ENCODE peak calls at places on chromosomes 12 and 14, in eight cellular contexts. One of them, this sample, is unnamed.

GRCh38 chr12:15522574-15523187 is 200.4 kb downstream of the PTPRO start:
- DNase-seq in T follicular helper cell: no peak
- DNase-seq in activated naive CD4-positive, alpha-beta T cell: no peak
- DNase-seq in progenitor cell of endocrine pancreas: no peak
- DNase-seq in NCI-H460: peak; percentile 49
- DNase-seq in EH: peak; percentile 66
- DNase-seq in left ventricle myocardium inferior: no peak
- DNase-seq in fibroblast of lung: peak; percentile 40
- DNase-seq in this sample: no peak

GRCh38 chr12:12499909-12500604 is 62.6 kb downstream of the DUSP16 start:
- DNase-seq in fibroblast of lung: no peak
- DNase-seq in NCI-H460: no peak
- DNase-seq in activated naive CD4-positive, alpha-beta T cell: no peak
- DNase-seq in left ventricle myocardium inferior: no peak
- DNase-seq in EH: no peak
- DNase-seq in progenitor cell of endocrine pancreas: no peak
- DNase-seq in T follicular helper cell: no peak
- DNase-seq in this sample: no peak

GRCh38 chr12:111937429-111937828 is 75.5 kb downstream of the TMEM116 start:
- DNase-seq in NCI-H460: no peak
- DNase-seq in T follicular helper cell: no peak
- DNase-seq in activated naive CD4-positive, alpha-beta T cell: no peak
- DNase-seq in fibroblast of lung: peak; percentile 65
- DNase-seq in left ventricle myocardium inferior: no peak
- DNase-seq in EH: peak; percentile 77
- DNase-seq in progenitor cell of endocrine pancreas: no peak
- DNase-seq in this sample: no peak

GRCh38 chr14:59103396-59103795 is 85.1 kb upstream of the DAAM1 start:
- DNase-seq in progenitor cell of endocrine pancreas: no peak
- DNase-seq in NCI-H460: no peak
- DNase-seq in left ventricle myocardium inferior: no peak
- DNase-seq in T follicular helper cell: no peak
- DNase-seq in activated naive CD4-positive, alpha-beta T cell: no peak
- DNase-seq in EH: peak; percentile 70
- DNase-seq in fibroblast of lung: peak; percentile 83
- DNase-seq in this sample: no peak

GRCh38 chr14:28755198-28755794 is 11.3 kb upstream of the FOXG1 start:
- DNase-seq in NCI-H460: no peak
- DNase-seq in activated naive CD4-positive, alpha-beta T cell: no peak
- DNase-seq in T follicular helper cell: no peak
- DNase-seq in left ventricle myocardium inferior: no peak
- DNase-seq in EH: peak; percentile 7
- DNase-seq in fibroblast of lung: no peak
- DNase-seq in progenitor cell of endocrine pancreas: no peak
- DNase-seq in this sample: no peak

GRCh38 chr14:48035836-48036235 is 360.4 kb upstream of the MDGA2 start:
- DNase-seq in T follicular helper cell: no peak
- DNase-seq in left ventricle myocardium inferior: no peak
- DNase-seq in fibroblast of lung: no peak
- DNase-seq in EH: no peak
- DNase-seq in activated naive CD4-positive, alpha-beta T cell: no peak
- DNase-seq in NCI-H460: no peak
- DNase-seq in progenitor cell of endocrine pancreas: no peak
- DNase-seq in this sample: peak; percentile 53

GRCh38 chr14:77605392-77605978 is 11.0 kb downstream of the SPTLC2 start:
- DNase-seq in progenitor cell of endocrine pancreas: no peak
- DNase-seq in T follicular helper cell: no peak
- DNase-seq in left ventricle myocardium inferior: no peak
- DNase-seq in EH: no peak
- DNase-seq in fibroblast of lung: no peak
- DNase-seq in activated naive CD4-positive, alpha-beta T cell: no peak
- DNase-seq in NCI-H460: no peak
- DNase-seq in this sample: no peak

GRCh38 chr12:76398106-76398505 is 49.9 kb upstream of the BBS10 start:
- DNase-seq in progenitor cell of endocrine pancreas: no peak
- DNase-seq in left ventricle myocardium inferior: no peak
- DNase-seq in T follicular helper cell: no peak
- DNase-seq in NCI-H460: no peak
- DNase-seq in activated naive CD4-positive, alpha-beta T cell: no peak
- DNase-seq in EH: peak; percentile 18
- DNase-seq in fibroblast of lung: peak; percentile 50
- DNase-seq in this sample: no peak

GRCh38 chr12:52258335-52258901 is 16.0 kb upstream of the KRT86 start:
- DNase-seq in fibroblast of lung: peak; percentile 47
- DNase-seq in left ventricle myocardium inferior: no peak
- DNase-seq in activated naive CD4-positive, alpha-beta T cell: no peak
- DNase-seq in progenitor cell of endocrine pancreas: peak; percentile 31
- DNase-seq in T follicular helper cell: no peak
- DNase-seq in EH: peak; percentile 44
- DNase-seq in NCI-H460: no peak
- DNase-seq in this sample: no peak

GRCh38 chr14:73757876-73758391 is 43.8 kb upstream of the PNMA1 start:
- DNase-seq in activated naive CD4-positive, alpha-beta T cell: no peak
- DNase-seq in EH: peak; percentile 56
- DNase-seq in left ventricle myocardium inferior: no peak
- DNase-seq in fibroblast of lung: no peak
- DNase-seq in progenitor cell of endocrine pancreas: no peak
- DNase-seq in NCI-H460: no peak
- DNase-seq in T follicular helper cell: no peak
- DNase-seq in this sample: no peak

GRCh38 chr12:62400135-62400534 is 66.5 kb upstream of the MON2 start:
- DNase-seq in fibroblast of lung: no peak
- DNase-seq in T follicular helper cell: no peak
- DNase-seq in activated naive CD4-positive, alpha-beta T cell: no peak
- DNase-seq in NCI-H460: no peak
- DNase-seq in progenitor cell of endocrine pancreas: no peak
- DNase-seq in EH: no peak
- DNase-seq in left ventricle myocardium inferior: no peak
- DNase-seq in this sample: no peak

GRCh38 chr12:107670999-107671643 is 14.5 kb upstream of the PWP1 start:
- DNase-seq in progenitor cell of endocrine pancreas: peak; percentile 15
- DNase-seq in NCI-H460: no peak
- DNase-seq in T follicular helper cell: no peak
- DNase-seq in left ventricle myocardium inferior: no peak
- DNase-seq in fibroblast of lung: no peak
- DNase-seq in EH: peak; percentile 20
- DNase-seq in activated naive CD4-positive, alpha-beta T cell: no peak
- DNase-seq in this sample: peak; percentile 31

GRCh38 chr12:52391618-52392002 is 6.2 kb upstream of the KRT84 start:
- DNase-seq in left ventricle myocardium inferior: peak; percentile 78
- DNase-seq in EH: peak; percentile 25
- DNase-seq in T follicular helper cell: no peak
- DNase-seq in progenitor cell of endocrine pancreas: no peak
- DNase-seq in activated naive CD4-positive, alpha-beta T cell: no peak
- DNase-seq in fibroblast of lung: peak; percentile 24
- DNase-seq in NCI-H460: no peak
- DNase-seq in this sample: no peak

GRCh38 chr14:23561873-23562821 is 5.4 kb downstream of the AP1G2 start:
- DNase-seq in progenitor cell of endocrine pancreas: no peak
- DNase-seq in fibroblast of lung: peak; percentile 54
- DNase-seq in NCI-H460: no peak
- DNase-seq in EH: no peak
- DNase-seq in left ventricle myocardium inferior: no peak
- DNase-seq in activated naive CD4-positive, alpha-beta T cell: no peak
- DNase-seq in T follicular helper cell: no peak
- DNase-seq in this sample: no peak

GRCh38 chr14:31893156-31893813 is 183.8 kb upstream of the ARHGAP5 start:
- DNase-seq in activated naive CD4-positive, alpha-beta T cell: no peak
- DNase-seq in fibroblast of lung: peak; percentile 44
- DNase-seq in EH: peak; percentile 15
- DNase-seq in progenitor cell of endocrine pancreas: peak; percentile 23
- DNase-seq in left ventricle myocardium inferior: no peak
- DNase-seq in NCI-H460: no peak
- DNase-seq in T follicular helper cell: no peak
- DNase-seq in this sample: no peak

GRCh38 chr14:88630565-88630964 is 67.7 kb downstream of the ZC3H14 start:
- DNase-seq in activated naive CD4-positive, alpha-beta T cell: no peak
- DNase-seq in left ventricle myocardium inferior: no peak
- DNase-seq in T follicular helper cell: no peak
- DNase-seq in progenitor cell of endocrine pancreas: no peak
- DNase-seq in fibroblast of lung: peak; percentile 91
- DNase-seq in NCI-H460: no peak
- DNase-seq in EH: peak; percentile 55
- DNase-seq in this sample: no peak

GRCh38 chr12:130601327-130601726 is 114.8 kb downstream of the RIMBP2 start:
- DNase-seq in fibroblast of lung: no peak
- DNase-seq in EH: no peak
- DNase-seq in progenitor cell of endocrine pancreas: no peak
- DNase-seq in left ventricle myocardium inferior: no peak
- DNase-seq in NCI-H460: no peak
- DNase-seq in T follicular helper cell: no peak
- DNase-seq in activated naive CD4-positive, alpha-beta T cell: no peak
- DNase-seq in this sample: no peak

GRCh38 chr12:67909091-67909531 is 80.1 kb upstream of the IFNG-AS1 start:
- DNase-seq in T follicular helper cell: no peak
- DNase-seq in NCI-H460: no peak
- DNase-seq in progenitor cell of endocrine pancreas: no peak
- DNase-seq in activated naive CD4-positive, alpha-beta T cell: no peak
- DNase-seq in EH: peak; percentile 98
- DNase-seq in fibroblast of lung: peak; percentile 94
- DNase-seq in left ventricle myocardium inferior: no peak
- DNase-seq in this sample: no peak

GRCh38 chr12:5260591-5261086 is 171.3 kb upstream of the NTF3 start:
- DNase-seq in EH: no peak
- DNase-seq in progenitor cell of endocrine pancreas: no peak
- DNase-seq in left ventricle myocardium inferior: no peak
- DNase-seq in activated naive CD4-positive, alpha-beta T cell: no peak
- DNase-seq in fibroblast of lung: no peak
- DNase-seq in NCI-H460: no peak
- DNase-seq in T follicular helper cell: no peak
- DNase-seq in this sample: no peak

GRCh38 chr12:99386907-99387306 is 260.6 kb upstream of the GARIN6 start:
- DNase-seq in left ventricle myocardium inferior: no peak
- DNase-seq in T follicular helper cell: no peak
- DNase-seq in NCI-H460: peak; percentile 9
- DNase-seq in EH: peak; percentile 27
- DNase-seq in progenitor cell of endocrine pancreas: no peak
- DNase-seq in activated naive CD4-positive, alpha-beta T cell: no peak
- DNase-seq in fibroblast of lung: peak; percentile 41
- DNase-seq in this sample: no peak

GRCh38 chr12:114952573-114953196 is 268.7 kb upstream of the TBX3 start:
- DNase-seq in activated naive CD4-positive, alpha-beta T cell: no peak
- DNase-seq in progenitor cell of endocrine pancreas: no peak
- DNase-seq in EH: no peak
- DNase-seq in fibroblast of lung: no peak
- DNase-seq in NCI-H460: no peak
- DNase-seq in T follicular helper cell: no peak
- DNase-seq in left ventricle myocardium inferior: peak; percentile 74
- DNase-seq in this sample: no peak

GRCh38 chr14:105021656-105022275 is 883 bp upstream of the CDCA4 start:
- DNase-seq in T follicular helper cell: peak; percentile 11
- DNase-seq in left ventricle myocardium inferior: no peak
- DNase-seq in activated naive CD4-positive, alpha-beta T cell: no peak
- DNase-seq in fibroblast of lung: peak; percentile 54
- DNase-seq in EH: peak; percentile 40
- DNase-seq in NCI-H460: no peak
- DNase-seq in progenitor cell of endocrine pancreas: peak; percentile 36
- DNase-seq in this sample: peak; percentile 39

GRCh38 chr14:54662491-54663116 is 95.7 kb downstream of the SAMD4A start:
- DNase-seq in activated naive CD4-positive, alpha-beta T cell: no peak
- DNase-seq in left ventricle myocardium inferior: no peak
- DNase-seq in T follicular helper cell: no peak
- DNase-seq in EH: no peak
- DNase-seq in fibroblast of lung: no peak
- DNase-seq in NCI-H460: no peak
- DNase-seq in progenitor cell of endocrine pancreas: no peak
- DNase-seq in this sample: no peak

GRCh38 chr12:10068634-10069033 is 30.2 kb downstream of the CLEC1A start:
- DNase-seq in T follicular helper cell: no peak
- DNase-seq in EH: no peak
- DNase-seq in progenitor cell of endocrine pancreas: no peak
- DNase-seq in fibroblast of lung: no peak
- DNase-seq in activated naive CD4-positive, alpha-beta T cell: no peak
- DNase-seq in NCI-H460: no peak
- DNase-seq in left ventricle myocardium inferior: no peak
- DNase-seq in this sample: no peak

GRCh38 chr12:86526060-86526595 is 269.9 kb upstream of the MGAT4C start:
- DNase-seq in progenitor cell of endocrine pancreas: no peak
- DNase-seq in T follicular helper cell: no peak
- DNase-seq in left ventricle myocardium inferior: no peak
- DNase-seq in NCI-H460: no peak
- DNase-seq in EH: no peak
- DNase-seq in activated naive CD4-positive, alpha-beta T cell: no peak
- DNase-seq in fibroblast of lung: no peak
- DNase-seq in this sample: peak; percentile 13

GRCh38 chr12:108568653-108569154 is 6.3 kb downstream of the ISCU start:
- DNase-seq in left ventricle myocardium inferior: no peak
- DNase-seq in fibroblast of lung: no peak
- DNase-seq in activated naive CD4-positive, alpha-beta T cell: peak; percentile 42
- DNase-seq in EH: no peak
- DNase-seq in NCI-H460: no peak
- DNase-seq in T follicular helper cell: peak; percentile 65
- DNase-seq in progenitor cell of endocrine pancreas: no peak
- DNase-seq in this sample: no peak

This sample was measured in upper lobe of left lung.